ENCODE peak calls at places on chromosomes 5 and 9, in nine cellular contexts. O, L, P, W, H, N, B, R and V are unnamed samples.

GRCh38 chr9:95495988-95496387 is 20.8 kb downstream of the PTCH1 start:
- DNase-seq in R (no peak), B (no peak), L (no peak), H (no peak), N (no peak), W (no peak), P (no peak), O (no peak), V (no peak)

GRCh38 chr9:23702311-23702922 is 123.6 kb downstream of the ELAVL2 start:
- DNase-seq in L (no peak), B (no peak), N (no peak), R (no peak), O (no peak), H (no peak), W (no peak), P (no peak), V (no peak)

GRCh38 chr9:121559183-121559582 is 59.5 kb upstream of the GGTA1 start:
- DNase-seq in O (no peak), R (no peak), P (no peak), B (no peak), N (no peak), L (no peak), W (no peak), H (no peak), V (no peak)

GRCh38 chr9:20022410-20022809 is 233.6 kb upstream of the SLC24A2 start:
- DNase-seq in R (no peak), H (no peak), B (no peak), O (no peak), W (no peak), N (no peak), L (no peak), P (no peak), V (no peak)

GRCh38 chr5:73459366-73459765 is 10.8 kb upstream of the FOXD1 start:
- DNase-seq in L (no peak), W (no peak), N (no peak), R (no peak), B (no peak), H (no peak), P (no peak), O (no peak), V (no peak)

GRCh38 chr9:132832171-132832570 is 45.9 kb downstream of the AK8 start:
- DNase-seq in W (no peak), R (no peak), L (no peak), H (no peak), O (no peak), P (peak), B (no peak), N (no peak), V (no peak)

GRCh38 chr5:56447232-56447631 is 214.1 kb upstream of the ANKRD55 start:
- DNase-seq in O (peak), N (no peak), W (no peak), L (no peak), H (peak), R (no peak), P (no peak), B (no peak), V (no peak)

GRCh38 chr9:34500623-34501267 is 22.0 kb downstream of the ENHO start:
- DNase-seq in R (peak), H (peak), L (peak), W (no peak), B (peak), P (no peak), O (peak), N (no peak), V (no peak)

GRCh38 chr5:158770506-158770905 is 329.2 kb downstream of the EBF1 start:
- DNase-seq in N (no peak), B (peak), P (no peak), L (no peak), O (no peak), W (no peak), H (peak), R (no peak), V (no peak)

GRCh38 chr9:27548055-27548741 is 18.6 kb upstream of the MOB3B start:
- DNase-seq in P (no peak), N (no peak), R (no peak), B (no peak), W (no peak), H (no peak), L (no peak), O (no peak), V (no peak)

GRCh38 chr9:110847661-110848060 is 179.1 kb downstream of the MUSK start:
- DNase-seq in H (no peak), R (no peak), L (no peak), B (no peak), W (no peak), O (no peak), N (no peak), P (no peak), V (peak)
- TF ChIP-seq POLR2AphosphoS5 in H (no peak), R (no peak), L (no peak), B (no peak), W (no peak), O (no peak), N (no peak), P (no peak), V (no peak)

DNA sequence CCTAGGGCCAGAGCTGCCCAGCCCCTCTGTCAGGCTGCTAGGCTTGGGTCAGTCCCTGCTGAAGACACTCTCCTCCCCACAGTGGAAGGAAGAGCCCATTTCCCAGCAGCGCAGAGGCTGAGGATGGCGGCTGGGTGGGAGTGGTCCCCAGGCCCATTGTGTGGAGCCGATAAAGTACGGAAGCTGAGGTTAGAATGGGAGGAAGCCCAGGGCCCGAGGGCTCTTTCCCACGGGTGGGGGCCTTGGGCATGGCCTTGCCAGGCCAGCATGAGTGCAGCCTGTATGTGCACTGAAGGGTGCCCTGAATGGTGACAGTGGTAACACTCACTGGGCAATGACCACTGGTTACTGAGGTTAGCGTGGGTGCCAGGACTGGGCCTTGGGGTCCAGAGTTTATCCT is 125.9 kb downstream of the RGS3 start:
- DNase-seq in L (no peak), H (no peak), W (no peak), N (peak), P (peak), B (no peak), R (no peak), O (no peak), V (no peak)
- TF ChIP-seq POLR2AphosphoS5 in L (no peak), H (no peak), W (no peak), N (peak), P (no peak), B (no peak), R (no peak), O (no peak), V (no peak)

GRCh38 chr9:36665921-36666429 is 93.3 kb downstream of the MELK start:
- DNase-seq in L (no peak), R (peak), P (no peak), B (peak), N (no peak), H (no peak), W (no peak), O (no peak), V (no peak)
- TF ChIP-seq POLR2AphosphoS5 in L (no peak), R (no peak), P (no peak), B (no peak), N (no peak), H (no peak), W (no peak), O (no peak), V (no peak)

GRCh38 chr5:143399616-143400540 is 3.6 kb downstream of the NR3C1 start:
- DNase-seq in O (no peak), L (no peak), R (no peak), N (no peak), P (no peak), H (no peak), B (no peak), W (no peak), V (no peak)

GRCh38 chr5:143401846-143402463 is 1.5 kb downstream of the NR3C1 start:
- DNase-seq in R (no peak), B (no peak), L (no peak), P (no peak), W (no peak), O (no peak), H (peak), N (no peak), V (no peak)

GRCh38 chr5:143402464-143403356 is 776 bp downstream of the NR3C1 start:
- DNase-seq in B (peak), L (peak), N (peak), O (peak), H (peak), R (no peak), W (peak), P (peak), V (no peak)

GRCh38 chr5:143401253-143401845 is 2.1 kb downstream of the NR3C1 start:
- DNase-seq in P (no peak), L (no peak), O (no peak), W (no peak), N (no peak), R (no peak), B (no peak), H (peak), V (no peak)

GRCh38 chr5:143400541-143401252 is 2.8 kb downstream of the NR3C1 start:
- DNase-seq in W (no peak), H (no peak), L (no peak), R (no peak), O (no peak), B (no peak), P (no peak), N (no peak), V (no peak)
- TF ChIP-seq POLR2AphosphoS5 in W (no peak), H (no peak), L (no peak), R (no peak), O (no peak), B (no peak), P (no peak), N (no peak), V (no peak)

DNA sequence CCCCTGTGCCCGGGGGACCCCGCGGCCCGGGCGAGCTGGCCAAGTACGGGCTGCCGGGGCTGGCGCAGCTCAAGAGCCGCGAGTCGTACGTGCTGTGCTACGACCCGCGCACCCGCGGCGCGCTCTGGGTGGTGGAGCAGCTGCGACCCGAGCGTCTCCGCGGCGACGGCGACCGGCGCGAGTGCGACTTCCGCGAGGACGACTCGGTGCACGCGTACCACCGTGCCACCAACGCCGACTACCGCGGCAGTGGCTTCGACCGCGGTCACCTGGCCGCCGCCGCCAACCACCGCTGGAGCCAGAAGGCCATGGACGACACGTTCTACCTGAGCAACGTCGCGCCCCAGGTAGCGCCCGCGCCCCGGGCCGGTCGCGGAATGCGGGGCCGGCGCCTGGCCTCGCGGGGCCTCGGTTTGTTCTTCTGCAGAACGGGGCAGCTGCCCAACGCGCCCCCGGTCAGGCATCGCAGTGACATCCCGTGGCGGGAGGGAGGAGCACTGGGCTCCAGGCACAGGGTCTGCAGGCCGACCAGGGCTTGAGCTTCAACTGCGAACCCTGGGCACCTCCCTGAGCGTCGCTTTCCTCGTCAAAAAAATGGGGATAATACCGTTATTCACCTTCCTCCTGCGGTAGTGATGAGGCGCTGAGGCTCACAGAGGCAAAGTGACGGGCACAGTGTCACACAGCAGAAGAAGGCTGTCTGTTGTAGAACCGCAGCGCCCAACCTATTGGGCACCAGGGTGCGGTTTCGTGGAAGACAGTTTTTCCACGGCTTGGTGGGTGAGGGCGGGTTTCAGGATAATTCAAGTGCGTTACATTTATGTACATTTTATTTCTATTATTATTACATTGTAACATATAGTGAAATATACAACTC is 777 bp downstream of the ENDOG start:
- DNase-seq in R (peak), H (no peak), O (peak), B (peak), N (peak), L (peak), P (no peak), W (no peak), V (no peak)
- TF ChIP-seq POLR2AphosphoS5 in R (no peak), H (no peak), O (no peak), B (no peak), N (no peak), L (no peak), P (no peak), W (no peak), V (no peak)

GRCh38 chr9:91419222-91420191 is 4.1 kb downstream of the NFIL3 start:
- DNase-seq in H (peak), N (no peak), W (no peak), B (peak), R (no peak), P (peak), L (peak), O (peak), V (no peak)
- TF ChIP-seq POLR2AphosphoS5 in H (peak), N (no peak), W (peak), B (peak), R (no peak), P (peak), L (peak), O (peak), V (no peak)

GRCh38 chr5:38468978-38469706 is 87.3 kb downstream of the LIFR start:
- DNase-seq in N (no peak), H (no peak), W (no peak), L (no peak), P (peak), R (no peak), B (no peak), O (no peak), V (no peak)

GRCh38 chr5:38469707-38470267 is 86.7 kb downstream of the LIFR start:
- DNase-seq in H (no peak), P (no peak), N (no peak), R (no peak), B (no peak), O (no peak), L (no peak), W (no peak), V (no peak)

GRCh38 chr5:38467353-38468040 is 88.9 kb downstream of the LIFR start:
- DNase-seq in L (peak), P (peak), H (no peak), B (no peak), R (no peak), O (no peak), N (no peak), W (no peak), V (no peak)

GRCh38 chr5:38466444-38467189 is 89.8 kb downstream of the LIFR start:
- DNase-seq in B (no peak), P (peak), W (no peak), O (peak), R (no peak), N (no peak), H (no peak), L (peak), V (no peak)

GRCh38 chr5:38468202-38468656 is 88.2 kb downstream of the LIFR start:
- DNase-seq in B (no peak), H (peak), P (peak), W (no peak), O (no peak), L (no peak), R (no peak), N (no peak), V (no peak)
- TF ChIP-seq POLR2AphosphoS5 in B (no peak), H (no peak), P (no peak), W (no peak), O (no peak), L (no peak), R (no peak), N (no peak), V (no peak)

GRCh38 chr5:157571357-157571827 is 4.2 kb downstream of the ADAM19 start:
- DNase-seq in N (peak), H (no peak), B (peak), P (no peak), O (peak), W (no peak), R (peak), L (no peak), V (no peak)
- TF ChIP-seq POLR2AphosphoS5 in N (peak), H (no peak), B (no peak), P (no peak), O (no peak), W (no peak), R (no peak), L (no peak), V (no peak)